ENCODE peak calls at places on chromosomes 12 and 14, in eight cellular contexts. One of them, this sample, is unnamed.

GRCh38 chr12:124744659-124745467 is 118.8 kb downstream of the SCARB1 start:
- DNase-seq in foreskin fibroblast: peak; percentile 40
- DNase-seq in mesothelial cell of epicardium: no peak
- DNase-seq in adrenal gland: no peak
- DNase-seq in CD8-positive, alpha-beta T cell: no peak
- DNase-seq in body of pancreas: no peak
- DNase-seq in GM06990: peak; percentile 34
- DNase-seq in ovary: no peak
- DNase-seq in this sample: no peak

GRCh38 chr12:121582583-121583333 is 1.9 kb upstream of the KDM2B start:
- DNase-seq in ovary: no peak
- DNase-seq in mesothelial cell of epicardium: no peak
- DNase-seq in GM06990: no peak
- DNase-seq in CD8-positive, alpha-beta T cell: no peak
- DNase-seq in body of pancreas: no peak
- DNase-seq in foreskin fibroblast: peak; percentile 41
- DNase-seq in adrenal gland: no peak
- DNase-seq in this sample: no peak

GRCh38 chr12:78210494-78210860 is 379.8 kb downstream of the NAV3 start:
- DNase-seq in mesothelial cell of epicardium: no peak
- DNase-seq in foreskin fibroblast: no peak
- DNase-seq in CD8-positive, alpha-beta T cell: no peak
- DNase-seq in GM06990: no peak
- DNase-seq in body of pancreas: no peak
- DNase-seq in ovary: no peak
- DNase-seq in adrenal gland: no peak
- DNase-seq in this sample: no peak

GRCh38 chr12:125024949-125025563 is 31.6 kb downstream of the BRI3BP start:
- DNase-seq in foreskin fibroblast: no peak
- DNase-seq in adrenal gland: no peak
- DNase-seq in GM06990: no peak
- DNase-seq in body of pancreas: no peak
- DNase-seq in CD8-positive, alpha-beta T cell: no peak
- DNase-seq in mesothelial cell of epicardium: no peak
- DNase-seq in ovary: no peak
- DNase-seq in this sample: no peak

GRCh38 chr12:103868215-103868614 is 27.2 kb upstream of the NT5DC3 start:
- DNase-seq in GM06990: no peak
- DNase-seq in CD8-positive, alpha-beta T cell: no peak
- DNase-seq in foreskin fibroblast: no peak
- DNase-seq in mesothelial cell of epicardium: no peak
- DNase-seq in body of pancreas: no peak
- DNase-seq in ovary: no peak
- DNase-seq in adrenal gland: no peak
- DNase-seq in this sample: no peak

GRCh38 chr14:105701456-105702274 is 175.3 kb downstream of the TMEM121 start:
- DNase-seq in body of pancreas: no peak
- DNase-seq in GM06990: peak; percentile 48
- DNase-seq in ovary: no peak
- DNase-seq in foreskin fibroblast: no peak
- DNase-seq in CD8-positive, alpha-beta T cell: no peak
- DNase-seq in adrenal gland: no peak
- DNase-seq in mesothelial cell of epicardium: no peak
- DNase-seq in this sample: no peak

GRCh38 chr12:111775205-111776193 is 8.8 kb downstream of the ALDH2 start:
- DNase-seq in adrenal gland: peak; percentile 76
- DNase-seq in ovary: peak; percentile 86
- DNase-seq in GM06990: peak; percentile 59
- DNase-seq in body of pancreas: peak; percentile 89
- DNase-seq in foreskin fibroblast: peak; percentile 66
- DNase-seq in mesothelial cell of epicardium: no peak
- DNase-seq in CD8-positive, alpha-beta T cell: no peak
- DNase-seq in this sample: no peak

GRCh38 chr12:127567531-127567930 is 699.4 kb upstream of the TMEM132C start:
- DNase-seq in CD8-positive, alpha-beta T cell: no peak
- DNase-seq in foreskin fibroblast: no peak
- DNase-seq in body of pancreas: no peak
- DNase-seq in GM06990: no peak
- DNase-seq in ovary: no peak
- DNase-seq in mesothelial cell of epicardium: no peak
- DNase-seq in adrenal gland: no peak
- DNase-seq in this sample: no peak

GRCh38 chr12:5789469-5789968 is 155.5 kb downstream of the ANO2 start:
- DNase-seq in mesothelial cell of epicardium: no peak
- DNase-seq in adrenal gland: no peak
- DNase-seq in GM06990: no peak
- DNase-seq in body of pancreas: peak; percentile 20
- DNase-seq in ovary: no peak
- DNase-seq in foreskin fibroblast: peak; percentile 24
- DNase-seq in CD8-positive, alpha-beta T cell: no peak
- DNase-seq in this sample: no peak

GRCh38 chr12:81359736-81360135 is 281.9 kb downstream of the ACSS3 start:
- DNase-seq in GM06990: no peak
- DNase-seq in adrenal gland: no peak
- DNase-seq in foreskin fibroblast: no peak
- DNase-seq in body of pancreas: no peak
- DNase-seq in CD8-positive, alpha-beta T cell: no peak
- DNase-seq in ovary: no peak
- DNase-seq in mesothelial cell of epicardium: no peak
- DNase-seq in this sample: no peak

GRCh38 chr14:92224348-92224954 is 98.5 kb upstream of the SLC24A4 start:
- DNase-seq in foreskin fibroblast: peak; percentile 28
- DNase-seq in ovary: no peak
- DNase-seq in GM06990: no peak
- DNase-seq in body of pancreas: no peak
- DNase-seq in mesothelial cell of epicardium: no peak
- DNase-seq in adrenal gland: no peak
- DNase-seq in CD8-positive, alpha-beta T cell: no peak
- DNase-seq in this sample: no peak

GRCh38 chr12:57735952-57736742 is 2.4 kb downstream of the AGAP2 start:
- DNase-seq in ovary: no peak
- DNase-seq in GM06990: no peak
- DNase-seq in adrenal gland: no peak
- DNase-seq in mesothelial cell of epicardium: no peak
- DNase-seq in foreskin fibroblast: peak; percentile 70
- DNase-seq in body of pancreas: no peak
- DNase-seq in CD8-positive, alpha-beta T cell: no peak
- DNase-seq in this sample: peak; percentile 39

GRCh38 chr12:47022296-47022695 is 57.1 kb upstream of the PCED1B start:
- DNase-seq in GM06990: no peak
- DNase-seq in adrenal gland: no peak
- DNase-seq in body of pancreas: no peak
- DNase-seq in ovary: no peak
- DNase-seq in foreskin fibroblast: peak; percentile 62
- DNase-seq in CD8-positive, alpha-beta T cell: no peak
- DNase-seq in mesothelial cell of epicardium: no peak
- DNase-seq in this sample: no peak

GRCh38 chr14:96920023-96920422 is 122.8 kb downstream of the VRK1 start:
- DNase-seq in CD8-positive, alpha-beta T cell: no peak
- DNase-seq in adrenal gland: no peak
- DNase-seq in mesothelial cell of epicardium: no peak
- DNase-seq in ovary: no peak
- DNase-seq in body of pancreas: no peak
- DNase-seq in foreskin fibroblast: peak; percentile 21
- DNase-seq in GM06990: no peak
- DNase-seq in this sample: no peak

GRCh38 chr14:73630009-73630780 is 14.6 kb upstream of the DNAL1 start:
- DNase-seq in CD8-positive, alpha-beta T cell: no peak
- DNase-seq in body of pancreas: no peak
- DNase-seq in foreskin fibroblast: no peak
- DNase-seq in GM06990: no peak
- DNase-seq in mesothelial cell of epicardium: no peak
- DNase-seq in adrenal gland: no peak
- DNase-seq in ovary: no peak
- DNase-seq in this sample: no peak

DNA sequence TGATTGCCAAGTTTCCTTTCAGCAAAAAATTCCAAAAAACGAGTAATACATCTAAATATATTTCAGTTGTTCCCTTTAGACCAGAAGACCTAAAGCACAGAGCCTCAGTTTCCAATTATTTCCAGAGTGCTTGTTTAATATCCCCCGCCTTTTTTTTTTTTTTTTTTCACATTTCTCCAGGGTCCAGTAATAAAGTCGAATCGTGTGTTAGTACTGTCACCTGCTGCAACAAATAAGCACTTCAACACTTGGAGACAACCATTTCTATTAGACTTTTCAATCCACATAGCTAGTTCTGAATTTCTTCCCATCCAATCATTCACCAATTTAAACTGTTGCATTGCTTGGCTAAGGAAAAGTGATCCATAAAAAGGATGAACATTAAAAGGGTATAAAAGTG is 13.6 kb downstream of the PDE6H start:
- DNase-seq in mesothelial cell of epicardium: no peak
- DNase-seq in adrenal gland: no peak
- DNase-seq in CD8-positive, alpha-beta T cell: no peak
- DNase-seq in ovary: no peak
- DNase-seq in foreskin fibroblast: no peak
- DNase-seq in GM06990: no peak
- DNase-seq in body of pancreas: no peak
- DNase-seq in this sample: no peak
- TF ChIP-seq CTCF in mesothelial cell of epicardium: no peak
- TF ChIP-seq CTCF in adrenal gland: no peak
- TF ChIP-seq CTCF in CD8-positive, alpha-beta T cell: no peak
- TF ChIP-seq CTCF in ovary: no peak
- TF ChIP-seq CTCF in foreskin fibroblast: no peak
- TF ChIP-seq CTCF in GM06990: no peak
- TF ChIP-seq CTCF in body of pancreas: peak; percentile 8
- TF ChIP-seq CTCF in this sample: no peak

GRCh38 chr12:51264297-51264696 is 5.9 kb downstream of the SMAGP start:
- DNase-seq in body of pancreas: no peak
- DNase-seq in GM06990: no peak
- DNase-seq in mesothelial cell of epicardium: no peak
- DNase-seq in ovary: no peak
- DNase-seq in CD8-positive, alpha-beta T cell: no peak
- DNase-seq in adrenal gland: no peak
- DNase-seq in foreskin fibroblast: no peak
- DNase-seq in this sample: no peak

GRCh38 chr12:51265024-51265423 is 5.2 kb downstream of the SMAGP start:
- DNase-seq in mesothelial cell of epicardium: no peak
- DNase-seq in body of pancreas: no peak
- DNase-seq in foreskin fibroblast: no peak
- DNase-seq in adrenal gland: no peak
- DNase-seq in ovary: no peak
- DNase-seq in CD8-positive, alpha-beta T cell: no peak
- DNase-seq in GM06990: no peak
- DNase-seq in this sample: no peak

GRCh38 chr12:51263341-51263740 is 6.9 kb downstream of the SMAGP start:
- DNase-seq in body of pancreas: no peak
- DNase-seq in foreskin fibroblast: no peak
- DNase-seq in adrenal gland: no peak
- DNase-seq in ovary: no peak
- DNase-seq in mesothelial cell of epicardium: no peak
- DNase-seq in GM06990: no peak
- DNase-seq in CD8-positive, alpha-beta T cell: no peak
- DNase-seq in this sample: no peak

DNA sequence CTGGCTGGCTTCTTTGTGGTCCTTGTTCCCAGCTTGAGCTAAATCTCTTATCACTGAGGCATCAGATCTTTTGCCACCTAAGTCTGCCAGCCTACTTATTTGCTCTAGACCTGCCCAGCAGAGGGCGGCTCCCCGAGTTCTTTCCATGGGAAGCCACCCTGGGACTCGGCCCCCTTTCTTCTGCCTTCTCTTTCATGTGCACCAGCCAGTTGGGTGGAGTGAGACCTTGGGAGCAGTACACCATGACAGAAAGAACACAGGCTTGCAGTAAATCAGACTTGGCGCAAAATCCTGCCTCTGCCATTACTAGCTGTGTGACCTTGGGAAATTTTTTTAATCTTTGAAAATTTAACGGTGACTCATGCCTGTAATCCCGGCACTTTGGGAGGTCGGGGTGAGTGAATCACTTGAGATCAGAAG is 7.4 kb downstream of the SMAGP start:
- DNase-seq in adrenal gland: peak; percentile 93
- DNase-seq in CD8-positive, alpha-beta T cell: peak; percentile 17
- DNase-seq in mesothelial cell of epicardium: no peak
- DNase-seq in ovary: peak; percentile 72
- DNase-seq in foreskin fibroblast: peak; percentile 74
- DNase-seq in GM06990: no peak
- DNase-seq in body of pancreas: peak; percentile 91
- DNase-seq in this sample: peak; percentile 20
- TF ChIP-seq CTCF in adrenal gland: peak; percentile 60
- TF ChIP-seq CTCF in CD8-positive, alpha-beta T cell: no peak
- TF ChIP-seq CTCF in mesothelial cell of epicardium: no peak
- TF ChIP-seq CTCF in ovary: no peak
- TF ChIP-seq CTCF in foreskin fibroblast: peak; percentile 21
- TF ChIP-seq CTCF in GM06990: peak; percentile 38
- TF ChIP-seq CTCF in body of pancreas: no peak
- TF ChIP-seq CTCF in this sample: peak; percentile 37

GRCh38 chr14:39500253-39500652 is 68.0 kb upstream of the FBXO33 start:
- DNase-seq in foreskin fibroblast: no peak
- DNase-seq in mesothelial cell of epicardium: no peak
- DNase-seq in adrenal gland: no peak
- DNase-seq in GM06990: no peak
- DNase-seq in body of pancreas: no peak
- DNase-seq in ovary: no peak
- DNase-seq in CD8-positive, alpha-beta T cell: no peak
- DNase-seq in this sample: no peak

GRCh38 chr14:39499514-39499913 is 67.3 kb upstream of the FBXO33 start:
- DNase-seq in adrenal gland: no peak
- DNase-seq in ovary: no peak
- DNase-seq in GM06990: no peak
- DNase-seq in CD8-positive, alpha-beta T cell: no peak
- DNase-seq in mesothelial cell of epicardium: no peak
- DNase-seq in body of pancreas: no peak
- DNase-seq in foreskin fibroblast: no peak
- DNase-seq in this sample: no peak
- TF ChIP-seq CTCF in adrenal gland: no peak
- TF ChIP-seq CTCF in ovary: no peak
- TF ChIP-seq CTCF in GM06990: no peak
- TF ChIP-seq CTCF in CD8-positive, alpha-beta T cell: no peak
- TF ChIP-seq CTCF in mesothelial cell of epicardium: no peak
- TF ChIP-seq CTCF in body of pancreas: no peak
- TF ChIP-seq CTCF in foreskin fibroblast: no peak
- TF ChIP-seq CTCF in this sample: no peak

DNA sequence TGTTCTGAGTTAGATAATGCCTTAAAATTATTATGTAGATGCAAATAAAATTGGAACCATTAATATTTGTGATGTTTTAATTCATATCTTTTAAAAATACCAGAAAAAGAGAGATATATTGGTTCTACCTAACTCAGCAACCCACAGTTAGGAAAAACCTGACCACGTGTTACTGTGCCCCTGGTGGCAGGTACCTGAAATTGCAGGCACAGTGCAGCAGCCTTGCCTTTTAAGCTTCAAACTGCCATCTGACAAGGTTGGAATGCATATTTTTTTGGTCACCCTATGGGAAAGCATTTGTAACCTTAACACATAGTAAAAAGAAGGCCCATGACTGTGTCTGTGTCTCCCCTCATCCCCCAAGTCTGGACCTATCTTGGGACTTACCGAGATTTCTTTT is 109.4 kb upstream of the NOS1 start:
- DNase-seq in GM06990: no peak
- DNase-seq in adrenal gland: no peak
- DNase-seq in foreskin fibroblast: no peak
- DNase-seq in mesothelial cell of epicardium: no peak
- DNase-seq in body of pancreas: no peak
- DNase-seq in ovary: no peak
- DNase-seq in CD8-positive, alpha-beta T cell: no peak
- DNase-seq in this sample: no peak
- TF ChIP-seq CTCF in GM06990: peak; percentile 44
- TF ChIP-seq CTCF in adrenal gland: no peak
- TF ChIP-seq CTCF in foreskin fibroblast: no peak
- TF ChIP-seq CTCF in mesothelial cell of epicardium: peak; percentile 61
- TF ChIP-seq CTCF in body of pancreas: no peak
- TF ChIP-seq CTCF in ovary: no peak
- TF ChIP-seq CTCF in CD8-positive, alpha-beta T cell: no peak
- TF ChIP-seq CTCF in this sample: peak; percentile 59

This sample was measured in neural crest cell.